ENCODE peak calls at places on chromosomes 6 and 20, in six cellular contexts. H, Y, U, C, A and E are unnamed samples.

GRCh38 chr20:46022411-46023147 is 6.4 kb upstream of the SLC12A5 start:
- DNase-seq in H (peak; percentile 52), Y (peak; percentile 74), U (peak; percentile 9), C (no peak), A (peak; percentile 56), E (peak; percentile 48)

GRCh38 chr6:113171882-113172281 is 685.3 kb upstream of the MARCKS start:
- DNase-seq in H (no peak), Y (no peak), U (no peak), C (no peak), A (no peak), E (no peak)

GRCh38 chr20:56322661-56323060 is 36.1 kb upstream of the FAM210B start:
- DNase-seq in H (no peak), Y (no peak), U (no peak), C (no peak), A (no peak), E (no peak)

GRCh38 chr6:166586424-166587156 is at the start of gene RAMACL:
- DNase-seq in H (no peak), Y (peak; percentile 88), U (no peak), C (peak; percentile 52), A (peak; percentile 30), E (peak; percentile 66)

GRCh38 chr20:52978851-52979250 is 6.7 kb downstream of the TSHZ2 start:
- DNase-seq in H (no peak), Y (no peak), U (no peak), C (no peak), A (no peak), E (no peak)

GRCh38 chr20:49521356-49521755 is 38.9 kb upstream of the KCNB1 start:
- DNase-seq in H (no peak), Y (no peak), U (no peak), C (no peak), A (no peak), E (no peak)

GRCh38 chr6:37783831-37784584 is 35.5 kb upstream of the ZFAND3 start:
- DNase-seq in H (no peak), Y (no peak), U (no peak), C (no peak), A (no peak), E (no peak)

GRCh38 chr6:45608252-45608911 is 230.6 kb upstream of the SUPT3H start:
- DNase-seq in H (no peak), Y (no peak), U (peak; percentile 15), C (no peak), A (no peak), E (no peak)

GRCh38 chr20:51800132-51800721 is 2.1 kb downstream of the SALL4 start:
- DNase-seq in H (peak; percentile 48), Y (peak; percentile 79), U (no peak), C (no peak), A (peak; percentile 62), E (peak; percentile 85)

GRCh38 chr20:64121586-64121985 is 14.2 kb upstream of the NPBWR2 start:
- DNase-seq in H (no peak), Y (no peak), U (no peak), C (no peak), A (no peak), E (no peak)

GRCh38 chr6:141587482-141588266 is 545.1 kb upstream of the GJE1 start:
- DNase-seq in H (no peak), Y (no peak), U (peak; percentile 81), C (no peak), A (no peak), E (no peak)

DNA sequence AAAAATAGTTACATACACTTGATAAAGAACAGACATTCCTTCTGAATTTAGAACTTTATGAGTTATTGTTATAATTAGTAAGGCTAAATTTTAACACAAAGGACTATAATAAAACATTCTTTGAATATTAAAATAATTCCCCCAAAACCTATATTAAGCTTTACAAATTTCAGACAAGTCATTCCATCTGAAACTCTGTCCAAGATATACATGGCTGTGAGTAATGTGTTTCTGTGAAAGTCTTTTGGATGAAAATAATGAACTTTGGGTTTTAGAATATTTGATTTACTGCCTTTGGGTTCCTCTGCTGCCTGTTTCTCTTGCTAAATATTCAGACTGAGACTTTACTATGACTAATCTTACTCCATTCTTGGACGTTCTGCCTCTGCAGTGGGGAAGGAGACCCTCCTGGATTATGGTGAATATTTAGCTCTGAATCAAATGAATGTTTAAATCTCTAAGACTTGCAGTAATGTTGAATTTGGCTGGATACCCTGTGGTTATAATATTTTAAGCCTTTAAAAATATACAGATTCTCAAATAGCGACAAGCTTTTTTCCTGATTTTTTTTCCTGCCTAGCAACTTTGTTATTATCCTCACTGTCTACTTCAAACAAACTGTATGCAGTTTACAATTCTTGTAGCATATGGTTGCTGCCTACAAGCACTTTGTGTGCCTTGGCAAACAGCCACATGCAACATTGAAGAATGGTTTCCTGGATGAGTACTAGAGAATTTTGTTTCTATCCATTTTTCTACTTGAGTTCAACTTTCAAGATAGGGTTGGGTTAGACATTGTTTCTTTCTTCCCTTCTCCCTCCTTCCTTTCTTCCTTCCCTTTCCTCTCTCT is 51.4 kb downstream of the TXLNB start:
- DNase-seq in H (no peak), Y (no peak), U (peak; percentile 96), C (no peak), A (no peak), E (no peak)
- TF ChIP-seq BHLHE40 in H (no peak), Y (no peak), U (no peak), C (no peak), A (no peak), E (no peak)

GRCh38 chr6:26454641-26455040 is 3.1 kb upstream of the BTN2A1 start:
- DNase-seq in H (no peak), Y (no peak), U (peak; percentile 52), C (no peak), A (no peak), E (no peak)
- TF ChIP-seq BHLHE40 in H (no peak), Y (no peak), U (no peak), C (no peak), A (no peak), E (no peak)

DNA sequence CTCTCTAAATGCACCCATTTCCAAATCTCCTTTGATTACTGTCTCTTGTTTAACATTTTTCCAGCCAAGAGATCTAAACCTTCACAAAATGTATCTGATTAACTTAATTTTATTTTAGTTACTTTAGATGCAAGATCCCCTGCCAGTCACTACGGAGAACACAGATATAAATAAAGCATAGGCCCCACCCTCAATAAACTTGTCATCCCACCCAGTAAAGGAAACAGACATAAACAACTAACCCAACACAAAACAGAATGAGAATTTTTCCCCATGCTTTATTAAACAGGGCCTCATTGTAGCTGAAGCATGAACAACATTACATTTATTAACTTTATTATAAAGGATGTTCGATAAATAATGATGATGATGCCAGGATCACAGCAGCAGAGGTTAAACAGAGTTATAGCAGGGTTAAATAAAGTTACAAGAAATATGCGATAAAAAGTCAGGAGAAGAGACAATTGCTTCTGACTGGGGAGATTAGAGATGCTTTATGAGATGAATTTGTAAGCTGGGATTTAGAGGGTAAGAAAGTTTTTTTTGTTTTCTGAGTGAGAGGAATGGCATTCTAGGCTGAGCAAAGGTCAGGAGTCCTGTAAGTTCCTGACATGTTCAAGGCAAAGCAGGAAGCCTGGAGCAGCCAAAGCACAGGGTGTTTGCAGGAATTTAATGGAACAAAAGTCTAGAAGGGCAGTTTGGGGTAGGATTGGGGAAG is 41.1 kb downstream of the TFAP2A start:
- DNase-seq in H (peak; percentile 12), Y (no peak), U (peak; percentile 9), C (no peak), A (peak; percentile 45), E (no peak)
- TF ChIP-seq BHLHE40 in H (no peak), Y (no peak), U (no peak), C (no peak), A (no peak), E (no peak)

DNA sequence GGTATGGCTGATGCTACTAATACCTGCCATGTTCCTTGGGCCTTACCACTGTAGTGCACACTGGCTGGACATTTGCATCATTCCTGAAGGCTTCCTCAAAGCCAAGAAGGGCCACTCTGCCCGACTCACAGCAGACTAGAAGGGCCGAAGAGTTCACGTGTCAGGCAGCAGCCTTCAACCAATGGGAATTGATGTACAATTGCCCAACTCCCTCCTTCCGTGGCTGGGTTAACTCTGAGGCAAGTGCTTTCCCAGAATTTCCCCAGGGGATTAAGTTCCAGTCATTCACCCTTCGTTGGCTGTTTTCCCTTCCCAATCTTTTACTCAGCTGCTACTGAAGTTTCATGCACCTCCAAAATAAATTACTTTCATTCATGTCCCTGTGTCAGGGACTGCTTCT is 29.8 kb downstream of the PSMB9 start:
- DNase-seq in H (no peak), Y (no peak), U (peak; percentile 60), C (no peak), A (no peak), E (no peak)
- TF ChIP-seq BHLHE40 in H (no peak), Y (no peak), U (no peak), C (no peak), A (no peak), E (no peak)

GRCh38 chr20:25050501-25051350 is 7.2 kb downstream of the ACSS1 start:
- DNase-seq in H (no peak), Y (no peak), U (no peak), C (no peak), A (no peak), E (no peak)

GRCh38 chr20:25051386-25052155 is 6.4 kb downstream of the ACSS1 start:
- DNase-seq in H (no peak), Y (no peak), U (no peak), C (no peak), A (no peak), E (no peak)

GRCh38 chr20:25053207-25054132 is 4.5 kb downstream of the ACSS1 start:
- DNase-seq in H (no peak), Y (no peak), U (peak; percentile 41), C (no peak), A (no peak), E (no peak)

GRCh38 chr20:25054133-25054820 is 3.7 kb downstream of the ACSS1 start:
- DNase-seq in H (peak; percentile 39), Y (no peak), U (no peak), C (no peak), A (no peak), E (no peak)

GRCh38 chr20:25052255-25053206 is 5.4 kb downstream of the ACSS1 start:
- DNase-seq in H (no peak), Y (no peak), U (no peak), C (no peak), A (no peak), E (no peak)
- TF ChIP-seq BHLHE40 in H (no peak), Y (no peak), U (no peak), C (no peak), A (no peak), E (no peak)

GRCh38 chr6:82458147-82458546 is 94.5 kb downstream of the TPBG start:
- DNase-seq in H (no peak), Y (no peak), U (no peak), C (no peak), A (no peak), E (no peak)
- TF ChIP-seq BHLHE40 in H (no peak), Y (no peak), U (no peak), C (no peak), A (no peak), E (no peak)

DNA sequence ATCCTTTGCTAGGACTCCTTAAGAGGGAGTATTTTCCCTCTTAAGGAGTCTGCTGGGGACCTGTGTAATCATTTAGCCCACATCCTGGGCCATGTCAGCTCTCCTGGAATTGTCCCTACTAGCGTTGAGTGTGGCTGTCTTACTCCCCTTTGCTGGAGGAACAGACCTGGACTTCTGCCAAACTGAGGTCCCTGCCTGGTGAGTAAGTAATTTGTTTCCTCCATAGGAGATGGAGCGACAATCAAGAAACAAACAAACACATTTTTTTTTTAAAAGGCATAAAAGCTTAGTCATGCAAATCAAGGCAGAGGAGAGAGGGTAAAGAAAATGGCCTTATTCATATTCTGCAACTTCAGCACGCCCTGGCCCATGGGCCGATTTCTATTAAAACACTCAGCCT is 164.8 kb upstream of the SULF2 start:
- DNase-seq in H (no peak), Y (peak; percentile 17), U (no peak), C (no peak), A (peak; percentile 20), E (peak; percentile 45)
- TF ChIP-seq BHLHE40 in H (no peak), Y (no peak), U (no peak), C (no peak), A (no peak), E (no peak)

GRCh38 chr6:97456070-97456469 is 173.1 kb upstream of the MMS22L start:
- DNase-seq in H (no peak), Y (no peak), U (no peak), C (no peak), A (peak; percentile 0), E (no peak)
- TF ChIP-seq BHLHE40 in H (no peak), Y (no peak), U (no peak), C (no peak), A (no peak), E (no peak)